ENCODE peak calls at places on chromosome 19, in ten cellular contexts. L, H, I, P, B, A, X, D, W and U are unnamed samples.

GRCh38 chr19:31114585-31114984 is 234.7 kb downstream of the TSHZ3 start:
- DNase-seq in W (no peak), H (no peak), D (no peak), B (no peak), L (no peak), A (no peak), I (no peak), X (no peak), P (no peak), U (no peak)

GRCh38 chr19:4505570-4506448 is 12.5 kb downstream of the PLIN4 start:
- DNase-seq in X (no peak), W (no peak), A (no peak), L (no peak), B (no peak), P (no peak), I (no peak), H (no peak), D (no peak), U (no peak)

GRCh38 chr19:50387176-50387867 is 3.2 kb downstream of the POLD1 start:
- DNase-seq in I (peak; percentile 30), H (no peak), W (no peak), X (no peak), P (no peak), B (peak; percentile 15), D (peak; percentile 59), L (no peak), A (peak; percentile 47), U (no peak)

GRCh38 chr19:35090795-35091214 is 24.8 kb upstream of the FXYD3 start:
- DNase-seq in W (no peak), L (no peak), X (no peak), H (peak; percentile 66), I (no peak), B (no peak), A (no peak), D (no peak), P (peak; percentile 73), U (no peak)

GRCh38 chr19:14413355-14413754 is 5.8 kb downstream of the DDX39A start:
- DNase-seq in P (no peak), H (no peak), B (no peak), D (no peak), L (no peak), I (no peak), W (no peak), X (no peak), A (no peak), U (no peak)

GRCh38 chr19:42121666-42122069 is 10.6 kb downstream of the POU2F2 start:
- DNase-seq in P (peak; percentile 65), D (peak; percentile 89), X (peak; percentile 48), W (peak; percentile 78), B (peak; percentile 93), L (no peak), I (peak; percentile 84), H (no peak), A (peak; percentile 78), U (peak; percentile 80)

GRCh38 chr19:13094771-13095392 is 7.8 kb downstream of the LYL1 start:
- DNase-seq in X (no peak), A (no peak), L (no peak), P (no peak), D (no peak), B (peak; percentile 22), W (peak; percentile 78), I (no peak), H (peak; percentile 73), U (no peak)

GRCh38 chr19:295687-296370 is 4.6 kb upstream of the PLPP2 start:
- DNase-seq in A (no peak), B (no peak), H (no peak), I (no peak), X (no peak), L (peak; percentile 43), W (peak; percentile 55), P (no peak), D (no peak), U (no peak)

GRCh38 chr19:51771369-51771768 is 10.4 kb downstream of the FPR2 start:
- DNase-seq in D (no peak), X (no peak), W (no peak), H (no peak), P (no peak), I (no peak), B (no peak), A (peak; percentile 48), L (no peak), U (no peak)

GRCh38 chr19:50826492-50827240 is 3.1 kb upstream of the KLK1 start:
- DNase-seq in X (no peak), P (no peak), W (no peak), D (no peak), L (no peak), B (no peak), H (no peak), I (no peak), A (no peak), U (no peak)

GRCh38 chr19:48836089-48837017 is at the start of gene HSD17B14:
- DNase-seq in L (no peak), X (no peak), H (peak; percentile 91), W (no peak), A (peak; percentile 68), D (peak; percentile 17), B (peak; percentile 78), I (peak; percentile 43), P (peak; percentile 71), U (no peak)

GRCh38 chr19:58325623-58326022 is 1.2 kb upstream of the ZSCAN22 start:
- DNase-seq in I (no peak), W (no peak), L (no peak), X (no peak), B (no peak), P (no peak), A (no peak), D (no peak), H (no peak), U (no peak)
- H3K4me3 ChIP-seq in I (peak overlapping the region; percentile 96), W (peak overlapping the region; percentile 82), L (no peak overlapping the region), X (peak overlapping the region; percentile 95), B (no peak overlapping the region), P (no peak overlapping the region), A (peak overlapping the region; percentile 61), D (peak overlapping the region; percentile 97), H (peak overlapping the region; percentile 82), U (peak overlapping the region; percentile 78)

DNA sequence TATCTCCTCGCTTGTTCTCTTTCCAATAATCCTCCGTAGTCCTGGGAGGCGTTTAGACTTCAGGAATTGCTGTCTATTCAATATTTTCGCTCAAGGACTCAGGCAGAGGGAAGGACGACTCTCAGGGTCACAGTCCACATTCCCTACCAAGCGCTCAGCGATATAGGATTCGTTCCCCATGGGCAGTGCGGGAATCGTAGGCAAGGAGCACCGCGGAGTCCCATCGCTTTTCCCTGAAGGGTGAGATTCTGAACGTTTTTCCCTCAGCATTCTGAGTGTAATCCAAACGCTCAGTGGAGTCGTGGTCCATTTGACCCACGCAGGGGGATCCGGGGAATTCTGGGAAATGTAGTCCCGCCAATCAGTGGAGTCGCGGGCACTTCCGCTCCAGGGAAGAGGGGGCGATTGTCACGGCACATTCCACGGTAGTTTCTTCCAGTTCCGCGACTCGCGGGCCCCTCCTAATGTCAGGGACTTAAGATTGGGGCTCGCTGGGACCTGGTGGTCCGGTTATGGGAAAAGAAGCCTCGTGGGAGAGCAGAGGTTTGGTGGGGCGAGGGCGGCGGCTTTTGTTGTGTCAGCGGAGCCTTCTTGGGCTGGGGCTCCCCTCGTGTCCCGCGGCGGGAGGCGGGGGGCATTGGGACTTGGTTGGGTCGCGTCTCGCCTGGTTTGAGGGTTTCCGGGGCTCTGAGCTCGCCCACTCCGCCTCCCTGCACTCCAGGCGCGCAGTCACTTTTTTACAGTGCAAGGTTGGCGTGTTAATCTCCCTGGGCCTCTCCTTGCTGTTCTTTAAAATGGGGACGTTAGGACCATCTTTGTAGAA is at the start of gene ZNF234:
- DNase-seq in X (peak; percentile 83), W (peak; percentile 85), L (peak; percentile 81), P (peak; percentile 87), H (peak; percentile 85), B (peak; percentile 83), I (peak; percentile 81), D (peak; percentile 87), A (peak; percentile 91), U (peak; percentile 45)
- TF ChIP-seq CTCF in X (no peak), W (no peak), L (no peak), P (no peak), H (peak; percentile 13), B (no peak), I (no peak), D (no peak), A (no peak), U (peak; percentile 7)

GRCh38 chr19:19458110-19458816 is 52.8 kb downstream of the GATAD2A start:
- DNase-seq in B (no peak), H (no peak), I (no peak), W (no peak), X (no peak), L (peak; percentile 20), A (no peak), P (no peak), D (peak; percentile 32), U (no peak)
- H3K4me3 ChIP-seq in B (no peak overlapping the region), H (no peak overlapping the region), I (no peak overlapping the region), W (peak overlapping the region; percentile 27), X (no peak overlapping the region), L (no peak overlapping the region), A (no peak overlapping the region), P (no peak overlapping the region), D (no peak overlapping the region), U (no peak overlapping the region)

GRCh38 chr19:2540646-2541454 is 64.9 kb downstream of the GADD45B start:
- DNase-seq in D (peak; percentile 97), W (peak; percentile 91), P (peak; percentile 93), A (peak; percentile 99), B (peak; percentile 94), I (peak; percentile 100), L (peak; percentile 81), X (peak; percentile 93), H (peak; percentile 98), U (peak; percentile 81)
- TF ChIP-seq CTCF in D (no peak), W (peak; percentile 38), P (peak; percentile 24), A (peak; percentile 32), B (peak; percentile 47), I (peak; percentile 38), L (no peak), X (peak; percentile 30), H (peak; percentile 28), U (peak; percentile 19)